ENCODE peak calls at places on chromosomes 7 and 10, in eight cellular contexts. L, T, W, V, K, R, G and F are unnamed samples.

GRCh38 chr10:34861293-34862004 is 46.4 kb upstream of the PARD3 start:
- DNase-seq in R (no peak), K (peak; percentile 22), W (no peak), G (no peak), T (no peak), L (no peak), V (no peak), F (no peak)

GRCh38 chr7:95780665-95781064 is 8.3 kb downstream of the DYNC1I1 start:
- DNase-seq in L (no peak), K (no peak), G (no peak), R (no peak), V (no peak), T (no peak), W (no peak), F (no peak)

GRCh38 chr7:36638140-36638539 is 86.2 kb downstream of the AOAH start:
- DNase-seq in W (no peak), V (no peak), K (no peak), L (no peak), R (no peak), T (peak; percentile 3), G (no peak), F (no peak)

GRCh38 chr7:100546868-100547800 is 8.1 kb downstream of the AGFG2 start:
- DNase-seq in G (no peak), R (no peak), K (no peak), L (no peak), W (no peak), T (peak; percentile 13), V (no peak), F (no peak)

GRCh38 chr10:132452216-132452650 is 55.2 kb downstream of the PWWP2B start:
- DNase-seq in R (peak; percentile 80), G (no peak), V (no peak), T (peak; percentile 28), K (no peak), W (no peak), L (no peak), F (no peak)

GRCh38 chr7:24755541-24756416 is 1.5 kb downstream of the GSDME start:
- DNase-seq in K (no peak), L (no peak), W (no peak), V (no peak), R (no peak), T (peak; percentile 62), G (peak; percentile 21), F (no peak)

GRCh38 chr10:70820976-70821750 is 5.4 kb downstream of the SGPL1 start:
- DNase-seq in G (no peak), W (no peak), T (peak; percentile 6), K (no peak), V (no peak), L (no peak), R (no peak), F (no peak)

GRCh38 chr7:50112250-50112649 is 19.2 kb upstream of the ZPBP start:
- DNase-seq in V (no peak), R (no peak), L (no peak), T (no peak), G (no peak), K (no peak), W (no peak), F (no peak)

GRCh38 chr10:49457686-49458085 is 61.8 kb upstream of the DRGX start:
- DNase-seq in L (no peak), G (no peak), V (no peak), R (no peak), T (no peak), K (no peak), W (no peak), F (no peak)

GRCh38 chr10:12729885-12730284 is 271.6 kb downstream of the CCDC3 start:
- DNase-seq in G (no peak), W (no peak), R (no peak), L (no peak), K (no peak), V (no peak), T (no peak), F (no peak)

GRCh38 chr10:30182191-30183075 is 123.0 kb upstream of the JCAD start:
- DNase-seq in V (no peak), T (no peak), L (no peak), K (no peak), W (no peak), G (peak; percentile 74), R (no peak), F (no peak)

GRCh38 chr7:134480730-134481129 is 21.8 kb upstream of the AKR1B1 start:
- DNase-seq in W (no peak), L (peak; percentile 36), K (no peak), R (no peak), T (no peak), V (no peak), G (no peak), F (no peak)

DNA sequence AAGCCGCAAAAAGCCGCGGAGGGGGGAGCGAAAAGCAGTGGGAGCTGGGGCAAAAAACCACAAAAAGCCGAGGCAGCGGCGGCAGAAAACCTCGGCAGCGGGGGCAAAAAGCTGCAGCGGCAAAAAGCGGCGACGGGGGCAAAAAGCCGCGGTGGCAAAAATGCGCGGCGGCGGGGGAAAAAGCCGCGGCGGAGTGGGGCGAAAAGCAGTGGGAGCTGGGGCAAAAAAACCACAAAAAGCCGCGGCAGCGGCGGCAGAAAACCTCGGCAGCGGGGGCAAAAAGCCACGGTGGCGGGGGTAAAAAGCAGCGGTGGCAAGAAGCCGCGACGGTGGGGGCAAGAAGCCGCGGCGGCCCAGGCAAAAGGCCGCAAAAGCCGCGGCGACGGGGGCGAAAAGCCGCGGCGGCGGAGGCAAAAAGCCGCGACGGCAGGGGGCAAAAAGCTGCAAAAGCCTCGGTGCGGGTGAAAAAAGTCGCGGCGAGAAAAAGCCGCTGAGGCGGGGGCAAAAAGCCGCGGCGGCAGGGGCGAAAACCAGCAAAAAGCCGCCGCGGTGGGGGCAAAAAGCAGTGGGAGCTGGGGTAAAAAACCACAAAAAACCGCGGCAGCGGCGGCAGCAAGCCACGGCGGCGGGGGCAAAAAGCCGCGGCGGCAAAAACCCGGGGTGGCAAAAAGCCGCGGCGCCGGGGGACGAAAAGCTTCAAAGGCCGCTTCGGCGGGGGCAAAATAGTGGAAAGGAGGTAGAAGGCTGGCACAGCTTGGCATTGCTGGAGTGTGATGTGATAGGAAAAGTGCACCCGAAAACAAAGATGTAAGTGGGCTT is 135.9 kb downstream of the ZNF92 start:
- DNase-seq in T (no peak), V (peak; percentile 20), R (no peak), W (peak; percentile 13), K (peak; percentile 7), G (no peak), L (no peak), F (peak; percentile 35)
- H3K27ac ChIP-seq in T (no peak overlapping the region), V (no peak overlapping the region), R (no peak overlapping the region), W (no peak overlapping the region), K (no peak overlapping the region), G (no peak overlapping the region), L (no peak overlapping the region), F (no peak overlapping the region)

GRCh38 chr7:158166386-158167340 is 421.0 kb downstream of the PTPRN2 start:
- DNase-seq in V (no peak), T (no peak), L (no peak), G (no peak), R (no peak), K (no peak), W (no peak), F (no peak)

GRCh38 chr7:158165711-158166110 is 421.9 kb downstream of the PTPRN2 start:
- DNase-seq in W (no peak), V (no peak), R (no peak), T (no peak), K (no peak), L (no peak), G (no peak), F (no peak)

GRCh38 chr7:158164101-158165095 is 423.2 kb downstream of the PTPRN2 start:
- DNase-seq in G (no peak), V (no peak), L (no peak), R (peak; percentile 49), W (no peak), K (no peak), T (no peak), F (no peak)

GRCh38 chr7:158167373-158167772 is 420.2 kb downstream of the PTPRN2 start:
- DNase-seq in T (no peak), R (no peak), G (no peak), W (no peak), V (no peak), L (no peak), K (no peak), F (no peak)
- H3K4me3 ChIP-seq in T (no peak overlapping the region), R (no peak overlapping the region), G (no peak overlapping the region), W (no peak overlapping the region), V (no peak overlapping the region), L (no peak overlapping the region), K (no peak overlapping the region), F (no peak overlapping the region)

GRCh38 chr7:16758634-16759602 is 5.4 kb downstream of the TSPAN13 start:
- DNase-seq in R (no peak), K (no peak), L (no peak), G (no peak), W (no peak), T (no peak), V (no peak), F (no peak)

GRCh38 chr7:16754869-16755317 is 1.3 kb downstream of the TSPAN13 start:
- DNase-seq in V (no peak), G (no peak), T (no peak), L (no peak), W (no peak), K (no peak), R (no peak), F (no peak)

GRCh38 chr7:16755397-16755796 is 1.8 kb downstream of the TSPAN13 start:
- DNase-seq in R (no peak), W (no peak), V (no peak), T (no peak), G (no peak), K (no peak), L (no peak), F (no peak)

GRCh38 chr7:16753102-16753931 is at the start of gene TSPAN13:
- DNase-seq in W (peak; percentile 41), G (no peak), R (peak; percentile 83), L (peak; percentile 86), T (peak; percentile 73), V (peak; percentile 35), K (peak; percentile 81), F (peak; percentile 96)

DNA sequence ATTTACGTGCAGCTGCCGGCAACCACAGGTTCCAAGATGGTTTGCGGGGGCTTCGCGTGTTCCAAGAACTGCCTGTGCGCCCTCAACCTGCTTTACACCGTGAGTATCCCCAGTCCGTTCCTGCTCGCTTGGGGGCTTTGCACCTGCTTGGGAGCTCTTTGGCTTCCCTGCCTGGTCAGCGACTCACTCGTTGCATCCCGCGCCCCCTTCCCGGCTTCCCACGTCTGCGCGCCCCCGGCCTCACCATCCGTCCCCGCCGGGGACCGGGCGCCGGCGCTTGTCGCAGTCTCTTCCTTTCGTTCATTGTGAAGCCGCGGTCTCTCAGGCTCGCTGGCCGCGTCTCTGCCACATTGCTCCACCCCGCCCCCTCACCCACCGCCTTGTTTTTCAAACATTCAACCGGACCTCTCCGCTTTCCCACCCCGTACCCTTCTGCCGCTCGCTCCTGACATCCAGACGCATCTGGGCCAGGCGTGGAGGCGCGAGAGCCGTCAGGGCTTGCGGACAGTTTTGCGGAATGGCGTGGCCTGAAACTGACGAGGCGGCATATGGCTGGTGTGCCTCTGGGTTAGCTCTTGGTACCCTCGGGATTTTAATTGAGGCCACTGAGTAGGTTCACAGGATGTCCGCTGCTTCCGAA is 497 bp downstream of the TSPAN13 start:
- DNase-seq in K (peak; percentile 33), G (no peak), L (no peak), W (no peak), R (peak; percentile 36), T (no peak), V (no peak), F (peak; percentile 52)
- H3K27ac ChIP-seq in K (peak overlapping the region; percentile 81), G (no peak overlapping the region), L (peak overlapping the region; percentile 25), W (no peak overlapping the region), R (peak overlapping the region; percentile 38), T (no peak overlapping the region), V (no peak overlapping the region), F (peak overlapping the region; percentile 93)

GRCh38 chr10:94878649-94879048 is 59.8 kb upstream of the CYP2C9 start:
- DNase-seq in L (no peak), K (no peak), T (no peak), W (no peak), R (no peak), G (no peak), V (no peak), F (no peak)

GRCh38 chr10:94879214-94879613 is 59.2 kb upstream of the CYP2C9 start:
- DNase-seq in T (no peak), W (no peak), V (no peak), K (no peak), G (no peak), R (no peak), L (no peak), F (no peak)
- H3K4me3 ChIP-seq in T (no peak overlapping the region), W (no peak overlapping the region), V (no peak overlapping the region), K (no peak overlapping the region), G (no peak overlapping the region), R (no peak overlapping the region), L (no peak overlapping the region), F (no peak overlapping the region)